ENCODE peak calls at places on chromosomes 11 and 22, in five cellular contexts. O is NB4, K is GM04504, L is A549, H is ureter. I is an unnamed sample.

GRCh38 chr11:8098361-8098760 is 17.4 kb downstream of the TUB start:
- DNase-seq in K (peak; percentile 50), O (no peak), L (no peak), H (no peak), I (no peak)

GRCh38 chr11:21343204-21343603 is 673.8 kb downstream of the NELL1 start:
- DNase-seq in O (no peak), K (no peak), H (no peak), L (no peak), I (no peak)

GRCh38 chr11:28343304-28344233 is 235.4 kb downstream of the METTL15 start:
- DNase-seq in L (peak; percentile 85), H (no peak), K (peak; percentile 72), O (peak; percentile 74), I (peak; percentile 24)

GRCh38 chr22:38762607-38763006 is 6.8 kb upstream of the SUN2 start:
- DNase-seq in L (no peak), K (no peak), O (no peak), H (no peak), I (no peak)

GRCh38 chr11:64856382-64857227 is 12.2 kb upstream of the CDC42BPG start:
- DNase-seq in K (peak; percentile 84), L (peak; percentile 86), H (peak; percentile 81), O (peak; percentile 99), I (peak; percentile 53)

GRCh38 chr11:23206736-23207336 is 346.6 kb upstream of the CCDC179 start:
- DNase-seq in O (no peak), K (no peak), H (no peak), L (no peak), I (no peak)

GRCh38 chr11:126083829-126084607 is 21.4 kb upstream of the CDON start:
- DNase-seq in K (no peak), H (no peak), L (no peak), O (no peak), I (no peak)

GRCh38 chr22:23696326-23696851 is 5.6 kb downstream of the RGL4 start:
- DNase-seq in O (peak; percentile 92), K (no peak), H (no peak), L (no peak), I (no peak)

GRCh38 chr11:57460756-57461749 is 725 bp downstream of the RTN4RL2 start:
- DNase-seq in O (no peak), H (peak; percentile 43), K (no peak), L (no peak), I (no peak)

GRCh38 chr11:69947059-69947771 is 128.0 kb upstream of the FGF3 start:
- DNase-seq in K (no peak), H (no peak), O (peak; percentile 15), L (peak; percentile 18), I (no peak)

GRCh38 chr11:19073454-19074415 is 13.2 kb upstream of the MRGPRX2 start:
- DNase-seq in H (no peak), K (no peak), O (no peak), L (no peak), I (no peak)

GRCh38 chr11:20112291-20113146 is 47.8 kb downstream of the DBX1 start:
- DNase-seq in K (peak; percentile 87), H (peak; percentile 86), O (peak; percentile 62), L (peak; percentile 91), I (peak; percentile 89)

GRCh38 chr11:13304655-13305340 is 27.2 kb downstream of the BMAL1 start:
- DNase-seq in H (no peak), K (no peak), L (no peak), O (peak; percentile 4), I (no peak)

GRCh38 chr11:55457641-55458040 is 89.9 kb downstream of the OR4A15 start:
- DNase-seq in H (no peak), K (no peak), L (no peak), O (no peak), I (no peak)

GRCh38 chr11:6604081-6604626 is 580 bp downstream of the ILK start:
- DNase-seq in O (peak; percentile 86), H (peak; percentile 72), L (peak; percentile 37), K (no peak), I (peak; percentile 34)

GRCh38 chr11:43130616-43131015 is 181.2 kb upstream of the API5 start:
- DNase-seq in H (no peak), L (no peak), K (no peak), O (peak; percentile 2), I (no peak)

GRCh38 chr22:27639180-27640086 is 162.1 kb downstream of the MN1 start:
- DNase-seq in O (no peak), L (no peak), H (no peak), K (no peak), I (no peak)

GRCh38 chr22:26671317-26672059 is 14.1 kb downstream of the MIAT start:
- DNase-seq in H (peak; percentile 72), L (no peak), K (no peak), O (no peak), I (no peak)

GRCh38 chr11:1127664-1128162 is 30.0 kb upstream of the MUC5AC start:
- DNase-seq in O (no peak), K (no peak), H (no peak), L (no peak), I (no peak)

GRCh38 chr11:128627666-128628342 is 40.4 kb upstream of the ETS1 start:
- DNase-seq in L (no peak), O (peak; percentile 30), K (no peak), H (no peak), I (no peak)

GRCh38 chr11:57453543-57454177 is 6.7 kb upstream of the RTN4RL2 start:
- DNase-seq in O (no peak), K (no peak), H (no peak), L (no peak), I (no peak)

GRCh38 chr11:117930668-117931330 is 1.6 kb upstream of the TMPRSS13 start:
- DNase-seq in H (no peak), L (no peak), K (no peak), O (no peak), I (no peak)

GRCh38 chr11:117045956-117046355 is 52.3 kb downstream of the SIK3 start:
- DNase-seq in L (no peak), O (peak; percentile 67), H (no peak), K (no peak), I (no peak)

GRCh38 chr11:117874253-117874909 is 2.1 kb downstream of the FXYD6 start:
- DNase-seq in O (no peak), L (no peak), H (no peak), K (no peak), I (no peak)

GRCh38 chr11:66851698-66852465 is 5.0 kb upstream of the LRFN4 start:
- DNase-seq in K (no peak), O (no peak), L (peak; percentile 43), H (no peak), I (no peak)

GRCh38 chr11:82794490-82794889 is 60.8 kb upstream of the FAM181B start:
- DNase-seq in H (no peak), K (no peak), O (no peak), L (no peak), I (no peak)

GRCh38 chr22:29030618-29031235 is 30.9 kb downstream of the C22orf31 start:
- DNase-seq in H (peak; percentile 79), O (no peak), L (peak; percentile 82), K (peak; percentile 30), I (peak; percentile 73)